ENCODE peak calls at places on chromosomes 7 and 10, in ten cellular contexts. T is CD8-positive, alpha-beta T cell; C is brain microvascular endothelial cell; L is fibroblast of lung; E is heart left ventricle; H is right lobe of liver; Q is PC-9; D is tibial artery; A is ovary; B is esophagus squamous epithelium. J is an unnamed sample.

GRCh38 chr7:46035166-46035565 is 114.1 kb upstream of the IGFBP3 start:
- DNase-seq in B (no peak), L (no peak), T (no peak), C (no peak), D (no peak), A (no peak), Q (peak; percentile 81), H (no peak), E (no peak), J (no peak)

GRCh38 chr7:94212160-94212559 is 182.5 kb upstream of the COL1A2 start:
- DNase-seq in A (no peak), C (no peak), D (no peak), L (no peak), T (no peak), H (no peak), Q (no peak), E (no peak), B (no peak), J (no peak)

GRCh38 chr7:27952393-27953290 is 212.7 kb downstream of the TAX1BP1 start:
- DNase-seq in A (no peak), B (no peak), H (no peak), T (no peak), E (no peak), C (no peak), D (no peak), Q (no peak), L (peak; percentile 44), J (no peak)

GRCh38 chr7:86207740-86208139 is 436.0 kb upstream of the GRM3 start:
- DNase-seq in E (no peak), B (no peak), L (no peak), A (no peak), Q (no peak), D (no peak), C (no peak), H (no peak), T (no peak), J (no peak)

GRCh38 chr10:63719174-63719856 is 198.1 kb downstream of the REEP3 start:
- DNase-seq in Q (no peak), H (no peak), B (no peak), E (no peak), D (no peak), C (no peak), T (no peak), L (no peak), A (no peak), J (no peak)

GRCh38 chr7:140005754-140006503 is 56.8 kb downstream of the PARP12 start:
- DNase-seq in C (peak; percentile 52), H (peak; percentile 84), T (no peak), B (no peak), E (peak; percentile 49), A (no peak), D (no peak), L (peak; percentile 27), Q (no peak), J (no peak)

GRCh38 chr10:79270471-79271246 is 76.6 kb upstream of the PPIF start:
- DNase-seq in Q (no peak), H (no peak), T (no peak), E (no peak), C (no peak), L (no peak), A (no peak), D (peak; percentile 72), B (no peak), J (peak; percentile 35)

GRCh38 chr7:17546206-17546998 is 247.9 kb downstream of the AHR start:
- DNase-seq in C (peak; percentile 8), B (no peak), E (no peak), H (no peak), L (peak; percentile 90), Q (peak; percentile 66), A (no peak), T (no peak), D (no peak), J (no peak)

GRCh38 chr7:112205348-112206237 is 606 bp downstream of the DOCK4 start:
- DNase-seq in D (peak; percentile 60), C (peak; percentile 62), E (peak; percentile 75), L (peak; percentile 81), A (peak; percentile 77), B (no peak), T (peak; percentile 65), H (peak; percentile 71), Q (no peak), J (peak; percentile 45)

GRCh38 chr10:99855479-99856071 is 73.1 kb downstream of the ABCC2 start:
- DNase-seq in T (no peak), A (no peak), C (no peak), Q (no peak), D (no peak), E (no peak), B (no peak), L (no peak), H (no peak), J (no peak)

GRCh38 chr10:30219977-30220751 is 128.9 kb downstream of the MTPAP start:
- DNase-seq in B (no peak), D (peak; percentile 34), L (peak; percentile 55), H (peak; percentile 21), C (peak; percentile 34), Q (peak; percentile 82), A (no peak), E (no peak), T (no peak), J (no peak)

GRCh38 chr10:3465406-3465891 is 292.9 kb upstream of the PITRM1 start:
- DNase-seq in E (no peak), A (no peak), Q (no peak), H (peak; percentile 48), C (no peak), L (no peak), B (no peak), D (no peak), T (no peak), J (no peak)

GRCh38 chr7:143384741-143385631 is 3.8 kb downstream of the ZYX start:
- DNase-seq in B (no peak), A (no peak), D (peak; percentile 44), H (no peak), E (peak; percentile 15), Q (no peak), T (no peak), C (no peak), L (no peak), J (no peak)

GRCh38 chr10:30813872-30814471 is 184.4 kb upstream of the LYZL2 start:
- DNase-seq in D (no peak), B (no peak), E (no peak), L (peak; percentile 46), H (no peak), Q (no peak), T (no peak), A (no peak), C (peak; percentile 80), J (no peak)

DNA sequence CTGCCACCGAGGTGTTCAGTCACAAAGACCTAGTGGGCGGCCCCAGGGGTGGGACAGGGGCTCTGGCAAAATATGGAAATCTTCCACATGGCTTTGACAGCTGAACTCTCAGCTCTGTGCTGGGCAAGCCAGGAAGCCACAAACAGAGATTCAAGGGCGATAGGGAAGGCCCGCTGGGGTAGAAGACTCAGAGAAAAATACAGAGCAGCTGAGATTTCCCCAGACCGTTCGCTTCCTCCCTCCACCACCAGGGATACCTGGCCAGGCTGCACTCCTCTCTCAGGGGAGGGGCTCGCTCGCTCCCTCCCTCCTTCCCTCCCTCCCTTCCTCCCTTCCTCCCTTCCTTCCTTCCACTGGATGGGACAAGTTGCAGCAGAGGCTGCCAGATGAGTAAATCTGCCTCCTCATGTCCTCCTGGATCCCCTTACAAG is 260.5 kb downstream of the PRPF18 start:
- DNase-seq in D (no peak), Q (no peak), H (no peak), E (no peak), L (no peak), C (no peak), B (no peak), T (no peak), A (no peak), J (no peak)
- H3K27ac ChIP-seq in D (peak overlapping the region; percentile 50), Q (no peak overlapping the region), H (no peak overlapping the region), E (no peak overlapping the region), L (no peak overlapping the region), C (no peak overlapping the region), B (no peak overlapping the region), T (no peak overlapping the region), A (no peak overlapping the region), J (no peak overlapping the region)

GRCh38 chr7:108227360-108227749 is 97.2 kb upstream of the LAMB4 start:
- DNase-seq in T (no peak), A (no peak), D (no peak), E (no peak), H (no peak), L (no peak), Q (no peak), B (no peak), C (no peak), J (no peak)

GRCh38 chr7:108224387-108224786 is 94.2 kb upstream of the LAMB4 start:
- DNase-seq in E (no peak), H (no peak), C (no peak), B (no peak), L (no peak), D (no peak), A (no peak), Q (no peak), T (no peak), J (no peak)

GRCh38 chr7:108226723-108227359 is 96.7 kb upstream of the LAMB4 start:
- DNase-seq in D (no peak), Q (no peak), H (no peak), E (no peak), C (no peak), T (no peak), L (no peak), A (no peak), B (no peak), J (no peak)

GRCh38 chr7:108225531-108226181 is 95.5 kb upstream of the LAMB4 start:
- DNase-seq in D (no peak), Q (no peak), T (no peak), A (no peak), E (no peak), B (no peak), H (no peak), C (no peak), L (no peak), J (no peak)

GRCh38 chr7:108222236-108222892 is 92.2 kb upstream of the LAMB4 start:
- DNase-seq in Q (no peak), A (no peak), D (no peak), B (no peak), H (no peak), T (no peak), E (no peak), L (peak; percentile 41), C (peak; percentile 40), J (no peak)
- TF ChIP-seq CTCF in Q (no peak), A (no peak), D (no peak), B (no peak), H (no peak), T (no peak), E (no peak), L (peak; percentile 21), C (peak; percentile 21), J (no peak)

GRCh38 chr10:97179731-97180366 is 5.9 kb downstream of the SLIT1 start:
- DNase-seq in T (no peak), E (no peak), C (no peak), D (no peak), H (no peak), L (no peak), A (peak; percentile 36), B (no peak), Q (no peak), J (no peak)
- H3K4me3 ChIP-seq in T (no peak overlapping the region), E (no peak overlapping the region), C (no peak overlapping the region), D (no peak overlapping the region), H (no peak overlapping the region), L (no peak overlapping the region), A (no peak overlapping the region), B (no peak overlapping the region), Q (no peak overlapping the region), J (peak overlapping the region; percentile 41)

DNA sequence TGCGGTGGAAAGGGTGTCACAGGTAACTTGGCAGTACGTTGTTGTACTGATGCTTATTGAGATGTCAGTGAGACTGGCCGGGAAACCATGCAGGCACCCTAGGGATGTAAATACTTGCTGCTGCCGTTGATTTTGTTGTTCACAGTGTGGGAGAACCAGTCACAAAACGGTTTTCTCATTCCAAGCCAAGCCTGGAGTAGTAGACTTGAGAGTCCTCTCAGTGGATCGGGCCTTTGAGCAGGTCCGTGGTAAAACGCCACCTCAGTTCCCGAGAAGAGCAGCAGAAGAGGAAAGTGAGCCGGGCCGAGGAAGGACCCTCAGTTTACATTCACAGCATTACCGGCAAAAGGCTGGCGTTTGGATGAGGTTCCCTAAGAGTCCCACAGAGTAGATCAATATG is 1.1 kb downstream of the JAKMIP3 start:
- DNase-seq in E (no peak), L (no peak), H (no peak), Q (no peak), C (no peak), A (no peak), B (no peak), D (no peak), T (no peak), J (no peak)
- H3K27ac ChIP-seq in E (no peak overlapping the region), L (no peak overlapping the region), H (no peak overlapping the region), Q (peak overlapping the region; percentile 77), C (no peak overlapping the region), A (peak overlapping the region; percentile 80), B (no peak overlapping the region), D (no peak overlapping the region), T (no peak overlapping the region), J (peak overlapping the region; percentile 99)

J was measured in dorsolateral prefrontal cortex.